ENCODE peak calls at places on chromosome 14, in four cellular contexts. K is HCT116, I is Right ventricle myocardium superior, L is RWPE2. R is an unnamed sample.
A peak's percentile ranks its signal among the peaks of the same experiment; 100 is the strongest.

GRCh38 chr14:39109893-39110715 is 4.0 kb upstream of the GEMIN2 start:
- ATAC-seq in K (no peak), I (no peak), L (no peak), R (no peak)

GRCh38 chr14:51609251-51609986 is 42.3 kb upstream of the FRMD6 start:
- ATAC-seq in K (no peak), I (no peak), L (peak; percentile 46), R (peak; percentile 68)

GRCh38 chr14:68268197-68268596 is 448.6 kb downstream of the RAD51B start:
- ATAC-seq in K (no peak), I (peak; percentile 45), L (no peak), R (no peak)

GRCh38 chr14:55051165-55051425 is 352 bp upstream of the MAPK1IP1L start:
- ATAC-seq in K (no peak), I (no peak), L (no peak), R (no peak)

GRCh38 chr14:73762375-73762822 is 48.2 kb upstream of the PNMA1 start:
- ATAC-seq in K (no peak), I (no peak), L (no peak), R (no peak)

GRCh38 chr14:81537193-81537592 is 3.5 kb upstream of the SEL1L start:
- ATAC-seq in K (no peak), I (no peak), L (no peak), R (no peak)

GRCh38 chr14:72472845-72473244 is 421.1 kb downstream of the DPF3 start:
- ATAC-seq in K (no peak), I (no peak), L (no peak), R (no peak)

GRCh38 chr14:74085828-74086227 is 1.1 kb downstream of the LIN52 start:
- ATAC-seq in K (no peak), I (no peak), L (no peak), R (no peak)

GRCh38 chr14:64447890-64448667 is 17.2 kb upstream of the AKAP5 start:
- ATAC-seq in K (no peak), I (no peak), L (no peak), R (no peak)

GRCh38 chr14:33958616-33959226 is 7.8 kb upstream of the EGLN3 start:
- ATAC-seq in K (no peak), I (peak; percentile 76), L (no peak), R (no peak)

GRCh38 chr14:96418075-96418474 is 26.1 kb downstream of the AK7 start:
- ATAC-seq in K (peak; percentile 42), I (no peak), L (no peak), R (no peak)

GRCh38 chr14:74610199-74610865 is 1.7 kb downstream of the LTBP2 start:
- ATAC-seq in K (no peak), I (no peak), L (no peak), R (no peak)

GRCh38 chr14:47276931-47277330 is 398.5 kb downstream of the MDGA2 start:
- ATAC-seq in K (no peak), I (no peak), L (no peak), R (no peak)

GRCh38 chr14:36217027-36217426 is 40.5 kb upstream of the PTCSC3 start:
- ATAC-seq in K (no peak), I (no peak), L (no peak), R (no peak)

GRCh38 chr14:89260898-89261297 is 156.1 kb downstream of the FOXN3 start:
- ATAC-seq in K (no peak), I (no peak), L (no peak), R (no peak)

GRCh38 chr14:75184039-75184438 is 7.6 kb upstream of the TMED10 start:
- ATAC-seq in K (no peak), I (no peak), L (no peak), R (no peak)

GRCh38 chr14:23640524-23641141 is 4.5 kb downstream of the DHRS2 start:
- ATAC-seq in K (peak; percentile 46), I (peak; percentile 59), L (peak; percentile 88), R (peak; percentile 88)

R was measured in SK-N-SH treated with all-trans-retinoic acid at 6 μM for 48 hours.